ENCODE peak calls at places on chromosomes 3 and 15, in seven cellular contexts. Z, M, T, Q, H, I and J are unnamed samples.

GRCh38 chr3:54822206-54822605 is 105.7 kb downstream of the LRTM1 start:
- DNase-seq in T (no peak), Z (peak; percentile 10), I (no peak), M (no peak), Q (no peak), H (peak; percentile 59), J (no peak)

GRCh38 chr3:39362177-39362576 is 21.0 kb upstream of the SLC25A38 start:
- DNase-seq in M (peak; percentile 45), Z (no peak), T (no peak), I (no peak), H (no peak), Q (no peak), J (no peak)

GRCh38 chr15:64749167-64749566 is 26.2 kb downstream of the RBPMS2 start:
- DNase-seq in M (no peak), Q (no peak), I (no peak), Z (peak; percentile 81), T (no peak), H (peak; percentile 86), J (no peak)

GRCh38 chr3:124772081-124772831 is 42.0 kb downstream of the UMPS start:
- DNase-seq in I (no peak), H (peak; percentile 70), M (no peak), Q (no peak), Z (peak; percentile 65), T (peak; percentile 44), J (no peak)

GRCh38 chr3:170531557-170532335 is 54.1 kb downstream of the SLC7A14 start:
- DNase-seq in H (no peak), T (peak; percentile 12), Z (no peak), M (no peak), I (peak; percentile 84), Q (no peak), J (no peak)

GRCh38 chr3:44969170-44969569 is 6.8 kb downstream of the ZDHHC3 start:
- DNase-seq in Z (no peak), Q (no peak), T (no peak), I (peak; percentile 35), M (peak; percentile 19), H (no peak), J (no peak)

GRCh38 chr3:195440379-195440778 is 2.4 kb downstream of the ACAP2 start:
- DNase-seq in T (no peak), Z (no peak), M (no peak), I (no peak), H (no peak), Q (no peak), J (no peak)

GRCh38 chr3:9678493-9678892 is 25.1 kb upstream of the CPNE9 start:
- DNase-seq in M (no peak), Z (no peak), H (no peak), Q (no peak), T (no peak), I (no peak), J (no peak)

GRCh38 chr15:33737687-33738606 is 230.3 kb upstream of the CHRM5 start:
- DNase-seq in Q (no peak), I (no peak), M (peak; percentile 34), T (peak; percentile 52), Z (peak; percentile 28), H (peak; percentile 23), J (no peak)

GRCh38 chr3:187750041-187750512 is 4.8 kb upstream of the BCL6 start:
- DNase-seq in Q (peak; percentile 68), T (peak; percentile 89), Z (peak; percentile 71), I (no peak), H (peak; percentile 42), M (peak; percentile 84), J (no peak)

GRCh38 chr3:133258358-133258757 is 141.5 kb upstream of the BFSP2 start:
- DNase-seq in M (no peak), Z (peak; percentile 48), Q (no peak), H (peak; percentile 42), I (no peak), T (no peak), J (no peak)

GRCh38 chr3:31776016-31776415 is 205.0 kb downstream of the OSBPL10 start:
- DNase-seq in Z (no peak), I (no peak), T (no peak), Q (no peak), H (no peak), M (no peak), J (no peak)

GRCh38 chr3:47762233-47762632 is 19.5 kb downstream of the SMARCC1 start:
- DNase-seq in I (no peak), T (no peak), Z (no peak), Q (no peak), H (peak; percentile 28), M (no peak), J (no peak)

GRCh38 chr15:43800286-43801136 is at the start of gene HYPK:
- DNase-seq in Z (peak; percentile 95), I (peak; percentile 98), M (peak; percentile 95), Q (peak; percentile 94), H (peak; percentile 83), T (peak; percentile 95), J (peak; percentile 74)

GRCh38 chr15:75051161-75051560 is 27.8 kb downstream of the PPCDC start:
- DNase-seq in T (no peak), M (no peak), Q (peak; percentile 26), H (no peak), Z (no peak), I (no peak), J (no peak)

GRCh38 chr3:194633349-194634004 is at the start of gene TMEM44:
- DNase-seq in H (peak; percentile 69), T (peak; percentile 72), M (peak; percentile 75), I (no peak), Z (peak; percentile 65), Q (peak; percentile 86), J (no peak)

GRCh38 chr3:38725726-38726410 is 76.4 kb upstream of the SCN5A start:
- DNase-seq in Q (no peak), I (no peak), Z (no peak), T (no peak), H (peak; percentile 76), M (no peak), J (no peak)

GRCh38 chr3:36540898-36541518 is 160.7 kb downstream of the STAC start:
- DNase-seq in I (no peak), H (peak; percentile 9), Q (no peak), Z (peak; percentile 33), M (no peak), T (peak; percentile 11), J (no peak)

GRCh38 chr3:143120716-143121239 is 1.2 kb downstream of the CHST2 start:
- DNase-seq in M (peak; percentile 27), Z (no peak), Q (peak; percentile 53), I (no peak), T (no peak), H (peak; percentile 26), J (no peak)

GRCh38 chr3:108472011-108472591 is 38.3 kb downstream of the MYH15 start:
- DNase-seq in I (no peak), Q (no peak), T (no peak), Z (peak; percentile 51), H (peak; percentile 95), M (no peak), J (no peak)

GRCh38 chr3:119206611-119207511 is 33.5 kb downstream of the UPK1B start:
- DNase-seq in I (no peak), T (peak; percentile 20), H (no peak), Q (no peak), M (no peak), Z (no peak), J (no peak)

GRCh38 chr3:195770081-195770840 is 41.5 kb downstream of the MUC4 start:
- DNase-seq in H (no peak), Q (no peak), I (peak; percentile 65), M (no peak), Z (no peak), T (no peak), J (no peak)

GRCh38 chr3:129619726-129620162 is 13.3 kb upstream of the PLXND1 start:
- DNase-seq in Q (no peak), Z (peak; percentile 17), I (peak; percentile 62), T (no peak), H (no peak), M (no peak), J (no peak)

GRCh38 chr15:57235865-57236264 is 140.4 kb upstream of the CGNL1 start:
- DNase-seq in Q (no peak), Z (no peak), I (no peak), H (peak; percentile 86), T (no peak), M (no peak), J (no peak)

GRCh38 chr3:30324587-30324986 is 281.8 kb upstream of the TGFBR2 start:
- DNase-seq in I (no peak), M (no peak), Q (no peak), Z (no peak), H (no peak), T (no peak), J (no peak)
- H3K36me3 ChIP-seq in I (no peaks in the 10 kb centered on the region), M (no peaks in the 10 kb centered on the region), Q (no peaks in the 10 kb centered on the region), Z (no peaks in the 10 kb centered on the region), H (no peaks in the 10 kb centered on the region), T (no peaks in the 10 kb centered on the region), J (no peaks in the 10 kb centered on the region)

DNA sequence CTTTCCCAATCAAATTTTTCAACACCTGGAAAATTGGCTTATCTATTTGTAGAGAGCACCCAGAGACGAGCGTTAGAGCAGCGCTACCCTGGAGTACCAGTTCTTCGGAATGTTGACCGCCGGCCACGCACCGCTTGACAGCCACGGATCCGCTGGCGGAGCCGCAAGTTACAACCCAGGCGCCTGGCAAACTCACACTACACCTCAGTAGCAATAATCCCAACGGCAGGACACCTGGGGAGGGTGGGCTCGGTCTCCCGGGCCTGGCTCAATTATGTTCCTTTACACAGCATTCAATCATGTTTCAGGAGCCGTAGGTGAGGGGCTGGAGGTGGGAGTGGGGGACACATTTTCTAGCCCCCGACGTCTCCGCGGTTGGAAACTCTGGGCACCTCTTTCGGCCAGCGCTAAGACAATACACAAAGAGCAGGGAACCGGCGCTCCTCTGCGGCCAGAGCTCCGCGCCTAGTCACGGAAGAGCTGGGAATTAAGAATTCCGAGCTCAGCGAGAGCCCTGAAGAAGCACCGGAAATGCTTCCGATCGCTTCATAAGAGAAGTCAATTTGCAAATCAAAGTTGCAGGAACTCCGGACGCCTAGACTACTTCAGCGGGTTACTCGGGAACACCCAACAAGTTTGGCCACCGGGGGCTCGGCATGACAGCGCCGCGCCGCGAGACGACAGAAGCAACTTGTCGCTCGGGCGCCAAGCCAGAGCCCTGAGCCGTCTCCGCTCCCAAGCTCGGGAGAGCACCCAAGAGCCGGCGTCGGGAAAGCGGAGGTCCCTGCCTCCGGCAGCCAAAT is 1.0 kb downstream of the MB21D2 start:
- DNase-seq in H (peak; percentile 73), Z (peak; percentile 74), T (peak; percentile 73), Q (peak; percentile 78), I (peak; percentile 87), M (peak; percentile 63), J (no peak)
- TF ChIP-seq POLR2A in H (no peak), Z (no peak), T (no peak), Q (no peak), I (no peak), M (no peak), J (no peak)

GRCh38 chr15:48638966-48639365 is 6.5 kb downstream of the FBN1 start:
- DNase-seq in T (no peak), Q (no peak), I (no peak), Z (no peak), M (no peak), H (no peak), J (no peak)
- H3K36me3 ChIP-seq in T (no peaks in the 10 kb centered on the region), Q (no peaks in the 10 kb centered on the region), I (no peaks in the 10 kb centered on the region), Z (no peaks in the 10 kb centered on the region), M (no peaks in the 10 kb centered on the region), H (peaks cover 13% of the 10 kb centered on the region), J (no peaks in the 10 kb centered on the region)

GRCh38 chr3:111253733-111254132 is 182.1 kb downstream of the NECTIN3 start:
- DNase-seq in H (no peak), Q (no peak), M (no peak), T (no peak), I (no peak), Z (no peak), J (no peak)
- TF ChIP-seq POLR2A in H (no peak), Q (no peak), M (no peak), T (no peak), I (no peak), Z (no peak), J (no peak)